ENCODE peak calls at places on chromosomes 13 and 19, in nine cellular contexts. S, P, A, Y, C, V, W, O and E are unnamed samples.

GRCh38 chr13:99981115-99982020 is at the start of gene ZIC2:
- DNase-seq in S (no peak), P (peak), A (no peak), Y (peak), C (no peak), V (no peak), W (peak), O (peak), E (no peak)

GRCh38 chr13:42973581-42973980 is 18.5 kb downstream of the EPSTI1 start:
- DNase-seq in S (no peak), P (no peak), A (no peak), Y (no peak), C (no peak), V (no peak), W (no peak), O (no peak), E (no peak)

GRCh38 chr19:5138606-5139594 is 170.0 kb downstream of the KDM4B start:
- DNase-seq in S (peak), P (no peak), A (peak), Y (peak), C (no peak), V (peak), W (peak), O (no peak), E (no peak)

GRCh38 chr13:110937511-110938303 is 22.8 kb upstream of the ANKRD10 start:
- DNase-seq in S (no peak), P (no peak), A (no peak), Y (no peak), C (no peak), V (no peak), W (no peak), O (no peak), E (no peak)

GRCh38 chr19:5035817-5036732 is 67.2 kb downstream of the KDM4B start:
- DNase-seq in S (no peak), P (no peak), A (no peak), Y (no peak), C (no peak), V (no peak), W (no peak), O (no peak), E (no peak)

GRCh38 chr13:21399741-21400140 is 59.4 kb downstream of the ZDHHC20 start:
- DNase-seq in S (no peak), P (peak), A (no peak), Y (no peak), C (no peak), V (no peak), W (no peak), O (no peak), E (no peak)

GRCh38 chr19:41225238-41226052 is 6.4 kb downstream of the AXL start:
- DNase-seq in S (peak), P (peak), A (no peak), Y (peak), C (peak), V (peak), W (no peak), O (peak), E (no peak)

GRCh38 chr19:17946965-17947784 is 14.4 kb downstream of the CCDC124 start:
- DNase-seq in S (no peak), P (no peak), A (no peak), Y (no peak), C (no peak), V (no peak), W (peak), O (no peak), E (no peak)

GRCh38 chr19:48837586-48838191 is 1.4 kb upstream of the HSD17B14 start:
- DNase-seq in S (no peak), P (no peak), A (no peak), Y (no peak), C (no peak), V (no peak), W (no peak), O (no peak), E (no peak)

GRCh38 chr13:90594694-90595093 is 752.8 kb upstream of the MIR17HG start:
- DNase-seq in S (no peak), P (no peak), A (no peak), Y (no peak), C (no peak), V (no peak), W (no peak), O (no peak), E (no peak)

GRCh38 chr13:46908511-46908910 is 11.7 kb upstream of the HTR2A start:
- DNase-seq in S (no peak), P (no peak), A (no peak), Y (no peak), C (no peak), V (no peak), W (no peak), O (no peak), E (peak)

GRCh38 chr13:82878536-82878935 is 1003.7 kb downstream of the SLITRK1 start:
- DNase-seq in S (no peak), P (no peak), A (no peak), Y (no peak), C (no peak), V (no peak), W (no peak), O (no peak), E (no peak)

DNA sequence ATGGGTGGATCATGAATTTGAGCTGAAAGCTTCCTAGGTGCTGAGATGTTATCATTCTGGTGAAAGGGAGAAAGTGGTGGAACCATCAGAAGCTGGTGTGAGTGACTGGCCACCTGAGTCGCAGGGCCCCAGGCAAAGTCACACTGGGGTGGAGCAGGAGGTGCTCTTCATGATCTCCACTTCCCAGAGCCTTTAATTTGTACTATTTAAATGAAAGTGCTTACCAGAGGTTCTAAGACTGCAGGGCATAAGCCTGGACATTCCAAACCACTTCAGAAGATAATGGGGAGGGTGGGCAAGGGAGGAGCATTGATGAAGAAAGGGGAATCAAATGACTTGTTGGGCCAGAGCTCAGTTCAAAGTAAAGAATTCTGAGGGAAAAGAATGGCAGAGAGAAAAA is 156.1 kb downstream of the RGCC start:
- DNase-seq in S (no peak), P (no peak), A (no peak), Y (no peak), C (no peak), V (no peak), W (no peak), O (no peak), E (no peak)
- H3K27ac ChIP-seq in S (no peak), P (peak), A (no peak), Y (no peak), C (peak), V (no peak), W (no peak), O (no peak), E (peak)

DNA sequence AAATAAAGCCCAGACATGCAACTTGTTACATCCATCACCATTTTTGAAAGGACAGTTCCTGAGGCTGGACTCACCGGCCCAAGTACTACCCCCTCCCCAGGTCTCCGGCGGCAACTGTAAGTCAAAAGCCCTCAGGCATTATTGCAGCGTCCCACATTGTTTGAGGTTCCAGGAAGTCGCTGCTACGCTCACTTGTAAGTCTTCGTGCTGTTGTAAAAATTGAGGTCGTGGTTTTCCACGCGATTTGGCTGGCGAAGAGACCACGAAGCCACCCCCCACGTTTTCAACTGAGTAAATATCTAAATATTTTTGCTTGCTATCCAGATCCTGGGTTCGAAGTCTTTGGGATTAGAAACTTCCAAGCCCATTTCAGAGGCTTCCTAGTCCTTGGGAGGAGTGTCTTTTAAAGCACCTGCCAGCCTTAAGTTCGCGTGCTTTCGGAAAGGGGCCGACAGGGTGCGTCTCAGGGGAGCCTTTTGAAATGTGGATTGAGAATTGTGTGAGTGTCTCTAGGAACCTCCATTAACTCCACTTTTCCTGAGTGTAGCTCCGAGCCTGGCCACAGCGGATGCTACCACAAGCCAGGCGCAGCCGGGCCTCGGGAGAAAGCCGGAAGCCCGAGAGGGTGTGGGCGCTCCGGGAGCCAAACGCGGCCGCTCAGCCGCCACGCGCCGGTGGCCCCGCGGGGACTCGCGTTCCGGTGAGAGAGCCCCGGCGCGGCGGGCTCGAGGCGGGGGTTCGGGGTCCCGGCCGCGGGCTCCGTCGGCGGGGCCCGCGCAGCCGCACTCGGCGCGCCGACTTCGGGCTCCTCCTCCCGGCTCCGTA is at the start of gene FNDC3A:
- DNase-seq in S (peak), P (peak), A (no peak), Y (peak), C (peak), V (peak), W (peak), O (peak), E (peak)
- TF ChIP-seq POLR2AphosphoS5 in S (no peak), P (no peak), A (no peak), Y (no peak), C (no peak), V (no peak), W (no peak), O (no peak), E (no peak)

GRCh38 chr19:39840492-39840891 is 5.7 kb downstream of the FBL start:
- DNase-seq in S (no peak), P (no peak), A (no peak), Y (no peak), C (no peak), V (no peak), W (no peak), O (no peak), E (no peak)

GRCh38 chr19:39841041-39841440 is 5.1 kb downstream of the FBL start:
- DNase-seq in S (no peak), P (no peak), A (no peak), Y (no peak), C (no peak), V (no peak), W (no peak), O (no peak), E (no peak)

GRCh38 chr19:39845172-39845571 is 1.0 kb downstream of the FBL start:
- DNase-seq in S (no peak), P (no peak), A (no peak), Y (no peak), C (no peak), V (no peak), W (no peak), O (no peak), E (no peak)

GRCh38 chr19:39843919-39844793 is 2.0 kb downstream of the FBL start:
- DNase-seq in S (no peak), P (no peak), A (no peak), Y (peak), C (no peak), V (no peak), W (no peak), O (peak), E (no peak)

GRCh38 chr19:39842693-39843435 is 3.3 kb downstream of the FBL start:
- DNase-seq in S (no peak), P (no peak), A (no peak), Y (peak), C (no peak), V (no peak), W (no peak), O (no peak), E (no peak)
- H3K27ac ChIP-seq in S (peak), P (peak), A (peak), Y (peak), C (no peak), V (no peak), W (peak), O (no peak), E (no peak)

GRCh38 chr19:3981736-3982681 is 3.3 kb downstream of the EEF2 start:
- DNase-seq in S (no peak), P (no peak), A (no peak), Y (no peak), C (no peak), V (no peak), W (peak), O (peak), E (peak)
- TF ChIP-seq POLR2AphosphoS5 in S (no peak), P (no peak), A (peak), Y (peak), C (no peak), V (peak), W (peak), O (no peak), E (no peak)

GRCh38 chr13:51771418-51772104 is 32.4 kb downstream of the DHRS12 start:
- DNase-seq in S (no peak), P (no peak), A (no peak), Y (peak), C (no peak), V (no peak), W (no peak), O (no peak), E (no peak)
- H3K27ac ChIP-seq in S (peak), P (no peak), A (no peak), Y (no peak), C (no peak), V (no peak), W (no peak), O (no peak), E (peak)